ENCODE peak calls at places on chromosomes 11 and 22, in eight cellular contexts. One of them, this sample, is unnamed.

GRCh38 chr11:125084057-125084416 is 20.9 kb downstream of the SLC37A2 start:
- DNase-seq in transverse colon: no peak
- DNase-seq in AG09309: no peak
- DNase-seq in neural crest cell: no peak
- DNase-seq in CD4-positive, alpha-beta T cell: no peak
- DNase-seq in Calu3: no peak
- DNase-seq in WTC11: no peak
- DNase-seq in uterus: no peak
- DNase-seq in this sample: no peak

GRCh38 chr11:65502274-65502851 is 3.5 kb downstream of the MALAT1 start:
- DNase-seq in transverse colon: no peak
- DNase-seq in AG09309: no peak
- DNase-seq in neural crest cell: no peak
- DNase-seq in CD4-positive, alpha-beta T cell: no peak
- DNase-seq in Calu3: no peak
- DNase-seq in WTC11: no peak
- DNase-seq in uterus: no peak
- DNase-seq in this sample: no peak

GRCh38 chr11:124069429-124070401 is 28.6 kb upstream of the OR10G7 start:
- DNase-seq in transverse colon: peak
- DNase-seq in AG09309: peak
- DNase-seq in neural crest cell: peak
- DNase-seq in CD4-positive, alpha-beta T cell: peak
- DNase-seq in Calu3: peak
- DNase-seq in WTC11: peak
- DNase-seq in uterus: no peak
- DNase-seq in this sample: no peak

GRCh38 chr11:66317766-66318575 is 1.1 kb upstream of the CD248 start:
- DNase-seq in transverse colon: peak
- DNase-seq in AG09309: peak
- DNase-seq in neural crest cell: no peak
- DNase-seq in CD4-positive, alpha-beta T cell: peak
- DNase-seq in Calu3: no peak
- DNase-seq in WTC11: peak
- DNase-seq in uterus: peak
- DNase-seq in this sample: no peak

GRCh38 chr11:96464695-96465307 is 75.0 kb downstream of the JRKL start:
- DNase-seq in transverse colon: no peak
- DNase-seq in AG09309: peak
- DNase-seq in neural crest cell: no peak
- DNase-seq in CD4-positive, alpha-beta T cell: no peak
- DNase-seq in Calu3: no peak
- DNase-seq in WTC11: no peak
- DNase-seq in uterus: no peak
- DNase-seq in this sample: no peak

GRCh38 chr11:75518204-75518549 is 7.6 kb downstream of the GDPD5 start:
- DNase-seq in transverse colon: no peak
- DNase-seq in AG09309: no peak
- DNase-seq in neural crest cell: no peak
- DNase-seq in CD4-positive, alpha-beta T cell: no peak
- DNase-seq in Calu3: no peak
- DNase-seq in WTC11: no peak
- DNase-seq in uterus: no peak
- DNase-seq in this sample: no peak

GRCh38 chr22:40665312-40665711 is 14.0 kb upstream of the MCHR1 start:
- DNase-seq in transverse colon: no peak
- DNase-seq in AG09309: peak
- DNase-seq in neural crest cell: no peak
- DNase-seq in CD4-positive, alpha-beta T cell: no peak
- DNase-seq in Calu3: no peak
- DNase-seq in WTC11: no peak
- DNase-seq in uterus: peak
- DNase-seq in this sample: no peak

GRCh38 chr11:65181569-65182257 is at the start of gene CAPN1:
- DNase-seq in transverse colon: peak
- DNase-seq in AG09309: peak
- DNase-seq in neural crest cell: peak
- DNase-seq in CD4-positive, alpha-beta T cell: peak
- DNase-seq in Calu3: peak
- DNase-seq in WTC11: peak
- DNase-seq in uterus: peak
- DNase-seq in this sample: no peak

GRCh38 chr11:111194789-111195188 is 50.7 kb upstream of the POU2AF2 start:
- DNase-seq in transverse colon: no peak
- DNase-seq in AG09309: no peak
- DNase-seq in neural crest cell: no peak
- DNase-seq in CD4-positive, alpha-beta T cell: no peak
- DNase-seq in Calu3: no peak
- DNase-seq in WTC11: no peak
- DNase-seq in uterus: no peak
- DNase-seq in this sample: no peak

GRCh38 chr11:9524001-9524400 is 49.5 kb upstream of the WEE1 start:
- DNase-seq in transverse colon: no peak
- DNase-seq in AG09309: no peak
- DNase-seq in neural crest cell: no peak
- DNase-seq in CD4-positive, alpha-beta T cell: no peak
- DNase-seq in Calu3: no peak
- DNase-seq in WTC11: no peak
- DNase-seq in uterus: no peak
- DNase-seq in this sample: no peak
- TF ChIP-seq CTCF in transverse colon: no peak
- TF ChIP-seq CTCF in AG09309: no peak
- TF ChIP-seq CTCF in neural crest cell: no peak
- TF ChIP-seq CTCF in CD4-positive, alpha-beta T cell: no peak
- TF ChIP-seq CTCF in Calu3: no peak
- TF ChIP-seq CTCF in WTC11: no peak
- TF ChIP-seq CTCF in uterus: no peak
- TF ChIP-seq CTCF in this sample: no peak

GRCh38 chr11:87290304-87290922 is 252.7 kb downstream of the TMEM135 start:
- DNase-seq in transverse colon: no peak
- DNase-seq in AG09309: peak
- DNase-seq in neural crest cell: no peak
- DNase-seq in CD4-positive, alpha-beta T cell: no peak
- DNase-seq in Calu3: no peak
- DNase-seq in WTC11: no peak
- DNase-seq in uterus: no peak
- DNase-seq in this sample: no peak
- TF ChIP-seq CTCF in transverse colon: peak
- TF ChIP-seq CTCF in AG09309: peak
- TF ChIP-seq CTCF in neural crest cell: peak
- TF ChIP-seq CTCF in CD4-positive, alpha-beta T cell: peak
- TF ChIP-seq CTCF in Calu3: peak
- TF ChIP-seq CTCF in WTC11: peak
- TF ChIP-seq CTCF in uterus: peak
- TF ChIP-seq CTCF in this sample: peak

DNA sequence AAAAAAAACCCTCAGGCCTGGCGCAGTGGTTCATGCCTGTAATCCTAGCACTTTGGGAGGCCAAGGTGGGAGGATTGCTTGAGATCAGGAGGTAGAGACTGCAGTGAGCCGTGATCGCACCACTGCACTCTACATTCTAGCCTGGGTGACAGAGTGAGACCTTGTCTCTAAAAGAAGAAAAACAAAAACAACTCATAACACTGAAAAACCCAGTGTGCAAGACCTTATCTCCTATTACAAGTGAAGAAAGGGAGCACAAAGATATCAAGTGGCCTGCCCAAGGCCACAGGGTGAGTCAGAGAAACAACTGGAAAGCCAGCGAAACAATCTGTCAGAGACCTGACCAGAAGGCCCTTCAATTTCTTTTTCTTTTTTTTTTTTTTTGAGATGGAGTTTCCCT is 2.5 kb downstream of the TXN2 start:
- DNase-seq in transverse colon: no peak
- DNase-seq in AG09309: no peak
- DNase-seq in neural crest cell: no peak
- DNase-seq in CD4-positive, alpha-beta T cell: no peak
- DNase-seq in Calu3: no peak
- DNase-seq in WTC11: no peak
- DNase-seq in uterus: no peak
- DNase-seq in this sample: no peak
- TF ChIP-seq CTCF in transverse colon: no peak
- TF ChIP-seq CTCF in AG09309: no peak
- TF ChIP-seq CTCF in neural crest cell: no peak
- TF ChIP-seq CTCF in CD4-positive, alpha-beta T cell: no peak
- TF ChIP-seq CTCF in Calu3: no peak
- TF ChIP-seq CTCF in WTC11: no peak
- TF ChIP-seq CTCF in uterus: no peak
- TF ChIP-seq CTCF in this sample: no peak

GRCh38 chr11:116415095-116415494 is 357.7 kb downstream of the BUD13 start:
- DNase-seq in transverse colon: no peak
- DNase-seq in AG09309: no peak
- DNase-seq in neural crest cell: no peak
- DNase-seq in CD4-positive, alpha-beta T cell: no peak
- DNase-seq in Calu3: no peak
- DNase-seq in WTC11: no peak
- DNase-seq in uterus: no peak
- DNase-seq in this sample: no peak

GRCh38 chr11:116418388-116419041 is 354.3 kb downstream of the BUD13 start:
- DNase-seq in transverse colon: no peak
- DNase-seq in AG09309: no peak
- DNase-seq in neural crest cell: no peak
- DNase-seq in CD4-positive, alpha-beta T cell: no peak
- DNase-seq in Calu3: no peak
- DNase-seq in WTC11: no peak
- DNase-seq in uterus: no peak
- DNase-seq in this sample: no peak

GRCh38 chr11:116413861-116414260 is 358.9 kb downstream of the BUD13 start:
- DNase-seq in transverse colon: no peak
- DNase-seq in AG09309: no peak
- DNase-seq in neural crest cell: no peak
- DNase-seq in CD4-positive, alpha-beta T cell: no peak
- DNase-seq in Calu3: no peak
- DNase-seq in WTC11: no peak
- DNase-seq in uterus: no peak
- DNase-seq in this sample: no peak

GRCh38 chr11:116414357-116414756 is 358.4 kb downstream of the BUD13 start:
- DNase-seq in transverse colon: no peak
- DNase-seq in AG09309: no peak
- DNase-seq in neural crest cell: no peak
- DNase-seq in CD4-positive, alpha-beta T cell: no peak
- DNase-seq in Calu3: no peak
- DNase-seq in WTC11: no peak
- DNase-seq in uterus: no peak
- DNase-seq in this sample: no peak

GRCh38 chr11:116416852-116417251 is 355.9 kb downstream of the BUD13 start:
- DNase-seq in transverse colon: no peak
- DNase-seq in AG09309: no peak
- DNase-seq in neural crest cell: no peak
- DNase-seq in CD4-positive, alpha-beta T cell: no peak
- DNase-seq in Calu3: no peak
- DNase-seq in WTC11: no peak
- DNase-seq in uterus: no peak
- DNase-seq in this sample: no peak
- TF ChIP-seq CTCF in transverse colon: no peak
- TF ChIP-seq CTCF in AG09309: no peak
- TF ChIP-seq CTCF in neural crest cell: no peak
- TF ChIP-seq CTCF in CD4-positive, alpha-beta T cell: no peak
- TF ChIP-seq CTCF in Calu3: no peak
- TF ChIP-seq CTCF in WTC11: no peak
- TF ChIP-seq CTCF in uterus: no peak
- TF ChIP-seq CTCF in this sample: no peak

GRCh38 chr11:45725776-45726606 is 60.6 kb upstream of the CHST1 start:
- DNase-seq in transverse colon: no peak
- DNase-seq in AG09309: no peak
- DNase-seq in neural crest cell: no peak
- DNase-seq in CD4-positive, alpha-beta T cell: no peak
- DNase-seq in Calu3: no peak
- DNase-seq in WTC11: no peak
- DNase-seq in uterus: no peak
- DNase-seq in this sample: no peak

GRCh38 chr11:45723421-45723820 is 58.0 kb upstream of the CHST1 start:
- DNase-seq in transverse colon: no peak
- DNase-seq in AG09309: no peak
- DNase-seq in neural crest cell: no peak
- DNase-seq in CD4-positive, alpha-beta T cell: no peak
- DNase-seq in Calu3: no peak
- DNase-seq in WTC11: no peak
- DNase-seq in uterus: no peak
- DNase-seq in this sample: no peak

GRCh38 chr11:45722144-45722543 is 56.7 kb upstream of the CHST1 start:
- DNase-seq in transverse colon: no peak
- DNase-seq in AG09309: no peak
- DNase-seq in neural crest cell: no peak
- DNase-seq in CD4-positive, alpha-beta T cell: no peak
- DNase-seq in Calu3: no peak
- DNase-seq in WTC11: peak
- DNase-seq in uterus: no peak
- DNase-seq in this sample: no peak

GRCh38 chr11:45725121-45725520 is 59.7 kb upstream of the CHST1 start:
- DNase-seq in transverse colon: no peak
- DNase-seq in AG09309: no peak
- DNase-seq in neural crest cell: no peak
- DNase-seq in CD4-positive, alpha-beta T cell: no peak
- DNase-seq in Calu3: no peak
- DNase-seq in WTC11: no peak
- DNase-seq in uterus: no peak
- DNase-seq in this sample: no peak

GRCh38 chr11:45724145-45724544 is 58.7 kb upstream of the CHST1 start:
- DNase-seq in transverse colon: no peak
- DNase-seq in AG09309: no peak
- DNase-seq in neural crest cell: no peak
- DNase-seq in CD4-positive, alpha-beta T cell: no peak
- DNase-seq in Calu3: no peak
- DNase-seq in WTC11: no peak
- DNase-seq in uterus: no peak
- DNase-seq in this sample: no peak
- TF ChIP-seq CTCF in transverse colon: no peak
- TF ChIP-seq CTCF in AG09309: no peak
- TF ChIP-seq CTCF in neural crest cell: no peak
- TF ChIP-seq CTCF in CD4-positive, alpha-beta T cell: no peak
- TF ChIP-seq CTCF in Calu3: no peak
- TF ChIP-seq CTCF in WTC11: no peak
- TF ChIP-seq CTCF in uterus: no peak
- TF ChIP-seq CTCF in this sample: no peak

DNA sequence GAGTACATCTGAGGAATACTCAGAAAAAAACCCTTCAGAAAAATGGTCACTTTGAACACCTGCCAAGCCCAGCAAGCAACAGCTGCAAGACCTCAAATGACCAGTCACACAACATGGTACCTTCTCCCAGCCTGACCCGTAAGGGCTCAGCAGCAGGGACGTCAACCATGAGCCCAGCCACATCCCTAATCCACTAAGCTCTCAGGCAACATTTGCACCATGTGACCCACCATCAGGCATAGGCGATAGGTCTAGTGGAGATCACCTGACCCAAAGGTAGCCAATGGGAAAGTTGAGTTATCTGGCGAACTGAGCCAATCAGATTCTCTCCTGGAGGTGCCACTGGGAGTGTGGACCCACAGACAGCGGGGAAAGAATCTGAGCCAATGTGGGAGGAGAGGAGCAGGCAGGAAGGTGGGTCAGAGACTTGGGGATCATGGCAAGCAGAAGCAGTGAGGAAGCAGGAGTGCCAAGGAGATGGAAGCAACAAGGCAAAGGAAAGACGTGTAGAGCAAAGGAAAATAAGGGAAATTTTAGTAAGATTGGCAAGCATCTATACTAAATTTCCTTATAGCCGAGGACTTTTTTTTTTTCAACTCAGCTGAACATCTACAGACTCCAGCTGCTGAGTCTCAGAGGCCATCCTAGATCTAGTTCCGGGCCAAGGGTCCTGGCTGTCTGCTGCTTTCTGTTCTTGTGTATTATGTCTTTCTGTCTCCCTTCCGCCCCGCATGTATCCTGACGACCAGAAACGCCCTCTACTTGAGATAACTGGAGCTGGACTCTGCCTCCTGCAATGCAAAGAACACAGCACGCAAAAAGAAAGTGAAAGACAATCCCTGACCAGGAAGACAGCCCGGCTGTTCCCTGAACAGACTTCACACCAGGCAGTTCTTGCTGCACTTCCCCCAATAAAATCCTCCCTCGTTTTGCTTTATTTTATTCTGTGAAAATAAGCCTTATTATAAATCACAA is 11.0 kb upstream of the PLAAT2 start:
- DNase-seq in transverse colon: peak
- DNase-seq in AG09309: peak
- DNase-seq in neural crest cell: no peak
- DNase-seq in CD4-positive, alpha-beta T cell: peak
- DNase-seq in Calu3: peak
- DNase-seq in WTC11: no peak
- DNase-seq in uterus: peak
- DNase-seq in this sample: no peak
- TF ChIP-seq CTCF in transverse colon: no peak
- TF ChIP-seq CTCF in AG09309: peak
- TF ChIP-seq CTCF in neural crest cell: no peak
- TF ChIP-seq CTCF in CD4-positive, alpha-beta T cell: no peak
- TF ChIP-seq CTCF in Calu3: no peak
- TF ChIP-seq CTCF in WTC11: no peak
- TF ChIP-seq CTCF in uterus: peak
- TF ChIP-seq CTCF in this sample: no peak